ENCODE peak calls at places on chromosomes 11 and 22, in four cellular contexts. U, H, E and P are unnamed samples.
A peak's percentile ranks its signal among the peaks of the same experiment; 100 is the strongest.

GRCh38 chr11:121589946-121590537 is 137.3 kb upstream of the SORL1-AS1 start:
- DNase-seq in U (no peak), H (no peak), E (no peak), P (no peak)

GRCh38 chr11:95977534-95978174 is 53.7 kb upstream of the MTMR2 start:
- DNase-seq in U (no peak), H (no peak), E (peak; percentile 86), P (no peak)

GRCh38 chr11:34727228-34727737 is 106.4 kb downstream of the EHF start:
- DNase-seq in U (no peak), H (no peak), E (no peak), P (no peak)

GRCh38 chr11:76824083-76824939 is 36.4 kb upstream of the ACER3 start:
- DNase-seq in U (no peak), H (no peak), E (no peak), P (no peak)

GRCh38 chr11:134800130-134800529 is 388.1 kb upstream of the B3GAT1 start:
- DNase-seq in U (no peak), H (no peak), E (no peak), P (no peak)

GRCh38 chr22:40000171-40000570 is 5.4 kb downstream of the FAM83F start:
- DNase-seq in U (no peak), H (no peak), E (no peak), P (no peak)

GRCh38 chr22:48780597-48781277 is 1046.9 kb downstream of the BRD1 start:
- DNase-seq in U (no peak), H (no peak), E (no peak), P (no peak)

GRCh38 chr11:8917157-8917820 is 6.3 kb downstream of the AKIP1 start:
- DNase-seq in U (no peak), H (no peak), E (peak; percentile 75), P (peak; percentile 75)

GRCh38 chr11:134289167-134289566 is 13.0 kb downstream of the GLB1L3 start:
- DNase-seq in U (no peak), H (no peak), E (no peak), P (no peak)

GRCh38 chr11:3834349-3835099 is 6.2 kb downstream of the RHOG start:
- DNase-seq in U (no peak), H (peak; percentile 67), E (no peak), P (peak; percentile 79)

GRCh38 chr22:45516923-45517675 is 14.4 kb downstream of the FBLN1 start:
- DNase-seq in U (no peak), H (no peak), E (peak; percentile 65), P (no peak)

GRCh38 chr22:40241200-40241763 is 63.6 kb downstream of the TNRC6B start:
- DNase-seq in U (no peak), H (no peak), E (no peak), P (no peak)

GRCh38 chr11:17391493-17392355 is 3.3 kb upstream of the KCNJ11 start:
- DNase-seq in U (peak; percentile 67), H (no peak), E (no peak), P (no peak)

GRCh38 chr22:48494968-48495750 is 1332.5 kb downstream of the BRD1 start:
- DNase-seq in U (no peak), H (no peak), E (no peak), P (peak; percentile 32)

GRCh38 chr22:19753996-19754700 is 6.4 kb upstream of the TBX1 start:
- DNase-seq in U (no peak), H (no peak), E (no peak), P (no peak)